ENCODE peak calls at places on chromosome 5, in six cellular contexts. N, H, K, X, Z and J are unnamed samples.

GRCh38 chr5:180070726-180071417 is 687 bp downstream of the RNF130 start:
- DNase-seq in X (no peak), N (peak), K (peak), Z (peak), H (no peak), J (no peak)

GRCh38 chr5:158814521-158814920 is 285.2 kb downstream of the EBF1 start:
- DNase-seq in Z (no peak), N (no peak), H (no peak), K (no peak), X (no peak), J (no peak)

GRCh38 chr5:167895899-167896659 is 395.4 kb upstream of the WWC1 start:
- DNase-seq in N (peak), H (no peak), X (no peak), K (no peak), Z (peak), J (no peak)

GRCh38 chr5:77568555-77568954 is 70.0 kb downstream of the OTP start:
- DNase-seq in H (no peak), Z (no peak), N (no peak), K (no peak), X (no peak), J (no peak)

GRCh38 chr5:177557041-177557647 is 2.8 kb upstream of the FAM193B start:
- DNase-seq in H (no peak), N (peak), Z (peak), K (no peak), X (peak), J (no peak)

GRCh38 chr5:54785729-54786548 is 199.5 kb downstream of the ESM1 start:
- DNase-seq in N (no peak), K (peak), Z (no peak), H (peak), X (no peak), J (peak)

GRCh38 chr5:178511173-178511572 is 79.0 kb downstream of the COL23A1 start:
- DNase-seq in Z (no peak), N (no peak), X (no peak), H (no peak), K (no peak), J (no peak)

GRCh38 chr5:89769975-89770374 is 639.6 kb downstream of the CETN3 start:
- DNase-seq in K (no peak), Z (peak), N (peak), H (no peak), X (no peak), J (no peak)

GRCh38 chr5:172830275-172830799 is 3.7 kb upstream of the ERGIC1 start:
- DNase-seq in X (no peak), H (no peak), Z (peak), N (no peak), K (no peak), J (no peak)

GRCh38 chr5:38154615-38155204 is 103.6 kb upstream of the EGFLAM start:
- DNase-seq in N (peak), K (no peak), H (no peak), Z (no peak), X (no peak), J (no peak)

GRCh38 chr5:55533806-55534435 is 843 bp downstream of the PLPP1 start:
- DNase-seq in X (peak), K (peak), N (peak), H (peak), Z (peak), J (no peak)

GRCh38 chr5:56088967-56089829 is 94.4 kb upstream of the IL6ST start:
- DNase-seq in H (no peak), N (peak), X (peak), Z (peak), K (no peak), J (no peak)

GRCh38 chr5:172534229-172535169 is 80.2 kb upstream of the SH3PXD2B start:
- DNase-seq in Z (peak), H (no peak), X (no peak), K (no peak), N (peak), J (no peak)

GRCh38 chr5:133006653-133007052 is 19.7 kb downstream of the ZCCHC10 start:
- DNase-seq in Z (no peak), N (no peak), X (no peak), H (no peak), K (no peak), J (no peak)

GRCh38 chr5:158877124-158877581 is 222.6 kb downstream of the EBF1 start:
- DNase-seq in Z (no peak), H (no peak), X (no peak), N (no peak), K (no peak), J (no peak)